ENCODE peak calls at places on chromosomes 5 and 9, in ten cellular contexts. T is stimulated activated CD8-positive, alpha-beta memory T cell treated with anti-CD3 and anti-CD28 coated beads, Interleukin-2, amount 100 ng/mL, for 1 hour; W is GM06990; F is fibroblast of lung; J is stimulated activated CD4-positive, alpha-beta T cell treated with anti-CD3 and anti-CD28 coated beads, Interleukin-12 subunit alpha, Interleukin-12 subunit beta, amount 100 ng/mL, for 4 hours; V is activated T-cell treated with anti-CD3 and anti-CD28 coated beads, Interleukin-2, amount 50 U/mL, for 72 hours; N is HT1080; S is AG08395; U is fibroblast of the aortic adventitia; I is fibroblast of mammary gland. G is an unnamed sample.

GRCh38 chr9:72524820-72525539 is 3.6 kb downstream of the TMC1 start:
- DNase-seq in T (no peak), N (peak; percentile 99), V (peak; percentile 35), F (peak; percentile 100), I (peak; percentile 98), W (peak; percentile 54), U (peak; percentile 96), S (peak; percentile 88), J (peak; percentile 5), G (no peak)

GRCh38 chr5:66856041-66856805 is 260.0 kb downstream of the MAST4 start:
- DNase-seq in J (no peak), F (no peak), N (no peak), S (no peak), W (no peak), I (no peak), V (no peak), U (no peak), T (no peak), G (no peak)

GRCh38 chr9:38284768-38285080 is 107.8 kb upstream of the ALDH1B1 start:
- DNase-seq in S (no peak), W (no peak), F (no peak), U (no peak), J (no peak), I (no peak), T (no peak), V (no peak), N (no peak), G (no peak)

GRCh38 chr5:44827681-44828080 is 18.9 kb downstream of the MRPS30 start:
- DNase-seq in U (no peak), T (no peak), J (no peak), I (no peak), S (no peak), V (no peak), F (no peak), W (no peak), N (no peak), G (no peak)

GRCh38 chr5:102807878-102808502 is 52.9 kb downstream of the PAM start:
- DNase-seq in T (no peak), F (peak; percentile 82), V (no peak), S (peak; percentile 13), W (no peak), N (peak; percentile 79), J (no peak), I (peak; percentile 74), U (no peak), G (no peak)

GRCh38 chr5:122775713-122776084 is 819 bp downstream of the SNX2 start:
- DNase-seq in U (peak; percentile 21), I (peak; percentile 16), T (no peak), W (peak; percentile 32), J (no peak), V (no peak), S (peak; percentile 5), F (peak; percentile 10), N (peak; percentile 14), G (no peak)

GRCh38 chr9:109520475-109521132 is 22.5 kb upstream of the PTPN3 start:
- DNase-seq in J (peak; percentile 3), W (no peak), F (peak; percentile 56), I (peak; percentile 74), N (peak; percentile 68), V (peak; percentile 51), T (no peak), U (peak; percentile 72), S (peak; percentile 76), G (peak; percentile 69)

GRCh38 chr5:77620404-77620803 is 18.1 kb downstream of the OTP start:
- DNase-seq in N (no peak), J (no peak), W (no peak), F (no peak), S (no peak), T (no peak), U (no peak), I (no peak), V (no peak), G (no peak)

GRCh38 chr5:94422819-94423218 is 195.6 kb downstream of the KIAA0825 start:
- DNase-seq in J (no peak), I (peak; percentile 77), S (no peak), F (peak; percentile 85), U (peak; percentile 27), N (peak; percentile 85), T (no peak), W (no peak), V (no peak), G (no peak)

GRCh38 chr9:133127340-133127981 is 6.4 kb upstream of the RALGDS start:
- DNase-seq in U (no peak), J (no peak), N (no peak), I (peak; percentile 58), V (peak; percentile 41), F (peak; percentile 65), W (no peak), S (no peak), T (no peak), G (no peak)

GRCh38 chr5:95181650-95182049 is 103.2 kb downstream of the MCTP1 start:
- DNase-seq in I (no peak), F (no peak), W (no peak), J (no peak), V (no peak), N (no peak), S (no peak), U (no peak), T (no peak), G (no peak)

GRCh38 chr5:56564451-56565223 is 250.7 kb upstream of the MAP3K1 start:
- DNase-seq in N (no peak), J (no peak), T (no peak), I (peak; percentile 71), V (no peak), S (peak; percentile 10), U (peak; percentile 13), W (no peak), F (no peak), G (no peak)

GRCh38 chr5:73822989-73823339 is 197.0 kb downstream of the ARHGEF28 start:
- DNase-seq in T (no peak), J (no peak), N (peak; percentile 22), U (no peak), V (no peak), F (peak; percentile 60), S (no peak), I (no peak), W (no peak), G (no peak)

GRCh38 chr5:40654377-40655006 is 25.2 kb upstream of the PTGER4 start:
- DNase-seq in U (no peak), V (no peak), W (no peak), I (no peak), T (no peak), F (no peak), S (no peak), N (no peak), J (no peak), G (no peak)

GRCh38 chr9:129746092-129746760 is 6.6 kb downstream of the PTGES start:
- DNase-seq in N (no peak), F (peak; percentile 78), V (no peak), W (no peak), I (peak; percentile 44), J (no peak), T (no peak), S (no peak), U (peak; percentile 17), G (no peak)

GRCh38 chr9:37936965-37937364 is 33.0 kb upstream of the SLC25A51 start:
- DNase-seq in V (no peak), W (no peak), N (no peak), U (peak; percentile 76), F (peak; percentile 80), T (no peak), J (no peak), I (peak; percentile 76), S (peak; percentile 80), G (no peak)

GRCh38 chr9:34252670-34253459 is 74.0 kb downstream of the UBAP1 start:
- DNase-seq in W (no peak), V (peak; percentile 68), S (peak; percentile 62), J (peak; percentile 50), F (peak; percentile 72), U (peak; percentile 76), I (peak; percentile 69), T (peak; percentile 7), N (peak; percentile 62), G (peak; percentile 60)

GRCh38 chr5:34415559-34416198 is 240.4 kb upstream of the RAI14 start:
- DNase-seq in U (no peak), J (no peak), T (no peak), V (no peak), I (peak; percentile 38), S (peak; percentile 35), W (peak; percentile 24), N (no peak), F (peak; percentile 11), G (no peak)

GRCh38 chr9:132193227-132194110 is 31.6 kb downstream of the NTNG2 start:
- DNase-seq in N (no peak), S (no peak), I (no peak), J (no peak), V (no peak), T (no peak), F (no peak), U (no peak), W (no peak), G (no peak)

GRCh38 chr9:69149321-69149807 is 24.7 kb upstream of the TJP2 start:
- DNase-seq in F (peak; percentile 87), V (no peak), J (no peak), W (no peak), I (peak; percentile 65), T (no peak), N (peak; percentile 33), U (peak; percentile 83), S (peak; percentile 44), G (no peak)

GRCh38 chr9:8600914-8601680 is 801.5 kb upstream of the DMAC1 start:
- DNase-seq in I (peak; percentile 23), S (no peak), U (peak; percentile 7), J (no peak), W (no peak), F (no peak), T (no peak), V (no peak), N (peak; percentile 28), G (no peak)

GRCh38 chr9:70587143-70587710 is 172.8 kb upstream of the KLF9 start:
- DNase-seq in W (no peak), J (no peak), F (peak; percentile 93), I (peak; percentile 87), N (peak; percentile 48), S (peak; percentile 73), T (no peak), U (peak; percentile 91), V (no peak), G (peak; percentile 34)

GRCh38 chr9:133888779-133889491 is 103.2 kb downstream of the VAV2 start:
- DNase-seq in J (no peak), V (no peak), S (no peak), I (no peak), U (no peak), T (no peak), F (no peak), W (no peak), N (no peak), G (no peak)

GRCh38 chr5:81247441-81247972 is 14.4 kb downstream of the CKMT2 start:
- DNase-seq in V (no peak), F (peak; percentile 84), T (no peak), I (peak; percentile 36), N (peak; percentile 69), S (peak; percentile 52), W (no peak), U (peak; percentile 75), J (no peak), G (no peak)

GRCh38 chr5:108311682-108312081 is 70.2 kb downstream of the FBXL17 start:
- DNase-seq in J (no peak), S (no peak), W (no peak), N (no peak), T (no peak), U (no peak), V (no peak), I (no peak), F (no peak), G (no peak)

GRCh38 chr9:134064711-134065110 is 3.1 kb downstream of the BRD3 start:
- DNase-seq in T (no peak), I (no peak), N (no peak), J (no peak), F (no peak), V (no peak), W (no peak), U (no peak), S (no peak), G (no peak)